ENCODE peak calls at places on chromosomes 7 and 10, in ten cellular contexts. S is CD4-positive, alpha-beta memory T cell; B is MM.1S; K is body of pancreas; U is tibial artery; Z is heart right ventricle; L is IMR-90; F is left lung; W is prostate gland; A is astrocyte. J is an unnamed sample.

GRCh38 chr7:149774237-149775175 is 1.1 kb upstream of the ZNF467 start:
- DNase-seq in S (no peak), B (no peak), K (no peak), U (no peak), Z (no peak), L (no peak), F (no peak), W (no peak), A (no peak), J (no peak)

GRCh38 chr10:29525762-29526161 is 109.0 kb downstream of the SVIL start:
- DNase-seq in S (no peak), B (no peak), K (no peak), U (no peak), Z (no peak), L (no peak), F (no peak), W (no peak), A (no peak), J (no peak)

GRCh38 chr7:152678133-152678645 is 2.2 kb upstream of the XRCC2 start:
- DNase-seq in S (no peak), B (no peak), K (no peak), U (no peak), Z (no peak), L (no peak), F (peak; percentile 37), W (no peak), A (no peak), J (no peak)

GRCh38 chr7:144670251-144670650 is 165.6 kb downstream of the TPK1 start:
- DNase-seq in S (no peak), B (peak; percentile 81), K (no peak), U (no peak), Z (no peak), L (no peak), F (no peak), W (no peak), A (no peak), J (no peak)

GRCh38 chr10:119491941-119492340 is 50.6 kb downstream of the RGS10 start:
- DNase-seq in S (no peak), B (no peak), K (no peak), U (no peak), Z (no peak), L (no peak), F (no peak), W (no peak), A (no peak), J (no peak)

GRCh38 chr10:114301177-114301576 is 62.1 kb downstream of the VWA2 start:
- DNase-seq in S (no peak), B (no peak), K (no peak), U (peak; percentile 53), Z (no peak), L (no peak), F (peak; percentile 21), W (no peak), A (no peak), J (no peak)

GRCh38 chr10:16845248-16845647 is 28.0 kb upstream of the RSU1 start:
- DNase-seq in S (no peak), B (no peak), K (no peak), U (no peak), Z (no peak), L (no peak), F (no peak), W (no peak), A (no peak), J (no peak)

GRCh38 chr10:110746254-110746826 is 102.2 kb downstream of the RBM20 start:
- DNase-seq in S (peak; percentile 45), B (peak; percentile 50), K (peak; percentile 82), U (peak; percentile 74), Z (peak; percentile 66), L (peak; percentile 71), F (peak; percentile 43), W (peak; percentile 73), A (peak; percentile 30), J (peak; percentile 63)

GRCh38 chr7:28937103-28937502 is 21.0 kb downstream of the TRIL start:
- DNase-seq in S (no peak), B (no peak), K (no peak), U (no peak), Z (no peak), L (no peak), F (no peak), W (no peak), A (no peak), J (no peak)

GRCh38 chr10:2936816-2937215 is 130.5 kb upstream of the PFKP start:
- DNase-seq in S (no peak), B (no peak), K (no peak), U (no peak), Z (no peak), L (no peak), F (no peak), W (no peak), A (peak; percentile 26), J (no peak)

GRCh38 chr7:116357776-116358670 is 141.5 kb upstream of the CAV2 start:
- DNase-seq in S (no peak), B (no peak), K (no peak), U (no peak), Z (no peak), L (peak; percentile 62), F (no peak), W (no peak), A (peak; percentile 39), J (peak; percentile 42)

GRCh38 chr10:4918236-4918635 is 45.0 kb upstream of the AKR1C1 start:
- DNase-seq in S (no peak), B (no peak), K (no peak), U (no peak), Z (no peak), L (no peak), F (no peak), W (no peak), A (no peak), J (no peak)

GRCh38 chr7:124782335-124782734 is 16.7 kb upstream of the GPR37 start:
- DNase-seq in S (no peak), B (no peak), K (no peak), U (no peak), Z (no peak), L (no peak), F (no peak), W (no peak), A (no peak), J (no peak)
- H3K4me1 ChIP-seq in S (no peaks in the 10 kb centered on the region), B (peaks cover 3% of the 10 kb centered on the region), K (no peaks in the 10 kb centered on the region), U (no peaks in the 10 kb centered on the region), Z (no peaks in the 10 kb centered on the region), L (peaks cover 3% of the 10 kb centered on the region), F (no peaks in the 10 kb centered on the region), W (no peaks in the 10 kb centered on the region), A (no peaks in the 10 kb centered on the region), J (no peaks in the 10 kb centered on the region)

GRCh38 chr7:63045575-63045974 is 953.1 kb upstream of the ZNF722 start:
- DNase-seq in S (no peak), B (no peak), K (no peak), U (no peak), Z (no peak), L (no peak), F (no peak), W (no peak), A (no peak), J (no peak)

GRCh38 chr7:63047546-63047945 is 951.1 kb upstream of the ZNF722 start:
- DNase-seq in S (no peak), B (no peak), K (no peak), U (no peak), Z (no peak), L (no peak), F (no peak), W (no peak), A (no peak), J (no peak)

GRCh38 chr7:63047061-63047460 is 951.6 kb upstream of the ZNF722 start:
- DNase-seq in S (no peak), B (no peak), K (no peak), U (no peak), Z (no peak), L (no peak), F (no peak), W (no peak), A (no peak), J (no peak)

GRCh38 chr7:63044721-63045120 is 953.9 kb upstream of the ZNF722 start:
- DNase-seq in S (no peak), B (no peak), K (no peak), U (no peak), Z (no peak), L (no peak), F (no peak), W (no peak), A (no peak), J (no peak)

GRCh38 chr7:63046612-63047011 is 952.0 kb upstream of the ZNF722 start:
- DNase-seq in S (no peak), B (no peak), K (no peak), U (no peak), Z (no peak), L (no peak), F (no peak), W (no peak), A (no peak), J (no peak)
- H3K9me3 ChIP-seq in S (peaks cover 7% of the 10 kb centered on the region), B (no peaks in the 10 kb centered on the region), K (no peaks in the 10 kb centered on the region), U (no peaks in the 10 kb centered on the region), Z (peaks cover 66% of the 10 kb centered on the region), L (peaks cover 53% of the 10 kb centered on the region), F (peaks cover 83% of the 10 kb centered on the region), W (no peaks in the 10 kb centered on the region), A (peaks cover 9% of the 10 kb centered on the region), J (peaks cover 4% of the 10 kb centered on the region)

DNA sequence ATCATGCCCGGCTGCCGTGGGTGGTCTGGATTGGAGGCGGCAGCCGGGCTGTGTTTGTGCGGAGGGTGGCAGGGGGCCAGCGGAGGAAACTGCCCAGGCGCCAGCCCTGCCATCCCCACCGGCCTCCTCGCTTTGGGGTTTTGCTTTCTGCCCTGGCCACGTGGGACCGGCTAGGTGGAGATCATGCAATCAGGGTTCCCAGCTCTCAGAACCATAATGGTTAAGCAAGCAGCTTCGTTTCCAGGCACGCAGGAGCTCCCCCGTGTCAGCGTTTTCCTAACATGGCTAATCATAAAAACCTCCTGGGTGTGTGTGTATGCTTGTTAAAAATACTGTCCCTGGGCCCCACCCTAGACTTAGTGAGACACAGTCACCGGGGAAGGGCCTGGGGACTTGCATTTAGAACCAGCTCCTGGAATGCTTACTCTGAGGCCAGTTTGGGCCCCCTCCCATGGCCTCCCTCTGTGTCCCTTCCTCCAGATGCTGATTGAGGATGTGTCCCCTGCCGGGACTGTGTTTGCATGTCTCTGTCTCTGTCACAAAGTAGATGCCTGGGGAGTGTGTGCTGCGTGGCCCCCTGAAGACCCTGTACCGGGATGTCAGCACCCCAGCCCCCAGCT is 119.3 kb downstream of the CUX1 start:
- DNase-seq in S (no peak), B (no peak), K (no peak), U (no peak), Z (peak; percentile 38), L (peak; percentile 33), F (no peak), W (peak; percentile 45), A (no peak), J (peak; percentile 92)
- H3K4me3 ChIP-seq in S (no peak overlapping the region), B (no peak overlapping the region), K (no peak overlapping the region), U (peak overlapping the region; percentile 45), Z (peak overlapping the region; percentile 49), L (no peak overlapping the region), F (no peak overlapping the region), W (no peak overlapping the region), A (peak overlapping the region; percentile 6), J (peak overlapping the region; percentile 15)

DNA sequence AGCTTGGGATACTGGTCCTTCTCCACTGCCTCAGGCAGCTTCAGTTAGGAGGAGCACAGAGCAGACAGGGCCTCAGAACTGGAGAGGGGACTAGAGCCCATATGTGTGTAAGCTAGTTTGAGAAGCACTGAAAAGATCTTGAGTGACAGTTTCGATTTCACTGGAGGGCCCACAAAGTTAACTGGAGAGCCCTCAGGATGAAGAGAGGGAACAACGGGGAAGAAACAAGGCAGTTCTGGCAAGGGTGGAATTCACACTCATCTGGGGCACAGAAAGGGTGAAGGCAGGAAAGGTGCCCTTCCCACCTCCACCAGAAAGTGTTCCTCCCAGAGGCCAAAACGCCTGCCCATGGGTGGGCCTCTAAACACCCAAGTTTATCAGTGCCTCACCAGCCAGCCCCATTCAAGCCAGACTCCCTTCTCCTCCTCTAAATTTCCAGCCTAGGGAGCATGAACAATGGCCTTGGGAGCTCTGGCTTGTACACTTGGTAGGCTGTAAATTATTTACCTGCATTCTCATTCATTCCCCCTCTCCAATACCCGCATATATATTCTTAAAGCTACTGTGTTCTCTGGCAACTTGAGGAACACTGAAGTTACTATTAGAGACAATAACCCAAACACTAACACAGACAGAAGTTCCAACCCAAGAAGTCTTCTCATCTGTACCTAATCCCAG is 3.4 kb downstream of the WDR91 start:
- DNase-seq in S (no peak), B (no peak), K (no peak), U (no peak), Z (no peak), L (no peak), F (no peak), W (no peak), A (no peak), J (no peak)
- H3K4me1 ChIP-seq in S (peaks cover 27% of the 10 kb centered on the region), B (peaks cover 11% of the 10 kb centered on the region), K (peaks cover 72% of the 10 kb centered on the region), U (peaks cover 31% of the 10 kb centered on the region), Z (peaks cover 8% of the 10 kb centered on the region), L (peaks cover 8% of the 10 kb centered on the region), F (peaks cover 50% of the 10 kb centered on the region), W (no peaks in the 10 kb centered on the region), A (peaks cover 29% of the 10 kb centered on the region), J (peaks cover 32% of the 10 kb centered on the region)

J was measured in SJSA1.